ENCODE peak calls at places on chromosomes 1 and 21, in five cellular contexts. One of them, this sample, is unnamed. For H3K36me3 and H3K4me1, the result is how much of the 10 kb centered on the place peaks cover.

GRCh38 chr1:228062812-228063211 is 19.7 kb upstream of the ARF1 start:
- DNase-seq in CD4-positive, CD25-positive, alpha-beta regulatory T cell: no peak
- DNase-seq in Caco-2: no peak
- DNase-seq in mesendoderm: no peak
- DNase-seq in heart right ventricle: no peak
- DNase-seq in this sample: no peak

GRCh38 chr21:34367320-34367935 is 3.6 kb downstream of the KCNE2 start:
- DNase-seq in CD4-positive, CD25-positive, alpha-beta regulatory T cell: peak
- DNase-seq in heart right ventricle: no peak
- DNase-seq in Caco-2: peak
- DNase-seq in mesendoderm: peak
- DNase-seq in this sample: peak

GRCh38 chr1:182829285-182829932 is 9.7 kb upstream of the DHX9 start:
- DNase-seq in Caco-2: no peak
- DNase-seq in CD4-positive, CD25-positive, alpha-beta regulatory T cell: no peak
- DNase-seq in heart right ventricle: no peak
- DNase-seq in mesendoderm: no peak
- DNase-seq in this sample: no peak

GRCh38 chr1:93021539-93022134 is 57.4 kb upstream of the MTF2 start:
- DNase-seq in heart right ventricle: no peak
- DNase-seq in CD4-positive, CD25-positive, alpha-beta regulatory T cell: peak
- DNase-seq in Caco-2: no peak
- DNase-seq in mesendoderm: peak
- DNase-seq in this sample: peak

GRCh38 chr1:1356796-1357401 is 1.5 kb downstream of the MXRA8 start:
- DNase-seq in CD4-positive, CD25-positive, alpha-beta regulatory T cell: no peak
- DNase-seq in heart right ventricle: peak
- DNase-seq in Caco-2: no peak
- DNase-seq in mesendoderm: no peak
- DNase-seq in this sample: no peak

GRCh38 chr1:8137406-8138244 is 111.5 kb upstream of the ERRFI1 start:
- DNase-seq in CD4-positive, CD25-positive, alpha-beta regulatory T cell: no peak
- DNase-seq in Caco-2: no peak
- DNase-seq in heart right ventricle: no peak
- DNase-seq in mesendoderm: no peak
- DNase-seq in this sample: no peak

GRCh38 chr21:36384885-36385232 is 333 bp upstream of the CHAF1B start:
- DNase-seq in CD4-positive, CD25-positive, alpha-beta regulatory T cell: no peak
- DNase-seq in heart right ventricle: no peak
- DNase-seq in Caco-2: no peak
- DNase-seq in mesendoderm: no peak
- DNase-seq in this sample: no peak

GRCh38 chr1:205074084-205074483 is 10.2 kb downstream of the TMEM81 start:
- DNase-seq in heart right ventricle: no peak
- DNase-seq in Caco-2: no peak
- DNase-seq in mesendoderm: no peak
- DNase-seq in CD4-positive, CD25-positive, alpha-beta regulatory T cell: no peak
- DNase-seq in this sample: no peak

GRCh38 chr1:67755160-67755559 is 70.2 kb downstream of the GADD45A start:
- DNase-seq in CD4-positive, CD25-positive, alpha-beta regulatory T cell: no peak
- DNase-seq in mesendoderm: no peak
- DNase-seq in heart right ventricle: no peak
- DNase-seq in Caco-2: no peak
- DNase-seq in this sample: no peak

GRCh38 chr1:21308847-21309652 is 18.8 kb upstream of the ECE1 start:
- DNase-seq in heart right ventricle: no peak
- DNase-seq in CD4-positive, CD25-positive, alpha-beta regulatory T cell: no peak
- DNase-seq in Caco-2: no peak
- DNase-seq in mesendoderm: peak
- DNase-seq in this sample: no peak

GRCh38 chr1:244435562-244436205 is 16.0 kb downstream of the ADSS2 start:
- DNase-seq in CD4-positive, CD25-positive, alpha-beta regulatory T cell: no peak
- DNase-seq in mesendoderm: no peak
- DNase-seq in heart right ventricle: no peak
- DNase-seq in Caco-2: no peak
- DNase-seq in this sample: no peak

GRCh38 chr1:76919123-76919522 is 51.8 kb downstream of the ST6GALNAC5 start:
- DNase-seq in CD4-positive, CD25-positive, alpha-beta regulatory T cell: no peak
- DNase-seq in heart right ventricle: no peak
- DNase-seq in Caco-2: no peak
- DNase-seq in mesendoderm: no peak
- DNase-seq in this sample: no peak

GRCh38 chr1:240712014-240712731 is 100.2 kb upstream of the GREM2 start:
- DNase-seq in CD4-positive, CD25-positive, alpha-beta regulatory T cell: no peak
- DNase-seq in mesendoderm: no peak
- DNase-seq in Caco-2: no peak
- DNase-seq in heart right ventricle: no peak
- DNase-seq in this sample: no peak

GRCh38 chr1:85259866-85260345 is 444 bp upstream of the C1orf52 start:
- DNase-seq in Caco-2: no peak
- DNase-seq in heart right ventricle: no peak
- DNase-seq in mesendoderm: no peak
- DNase-seq in CD4-positive, CD25-positive, alpha-beta regulatory T cell: no peak
- DNase-seq in this sample: no peak

GRCh38 chr1:42164551-42165420 is at the start of gene GUCA2A:
- DNase-seq in Caco-2: peak
- DNase-seq in heart right ventricle: no peak
- DNase-seq in mesendoderm: peak
- DNase-seq in CD4-positive, CD25-positive, alpha-beta regulatory T cell: no peak
- DNase-seq in this sample: no peak

GRCh38 chr1:169511339-169512028 is 25.7 kb upstream of the SLC19A2 start:
- DNase-seq in mesendoderm: no peak
- DNase-seq in Caco-2: no peak
- DNase-seq in CD4-positive, CD25-positive, alpha-beta regulatory T cell: no peak
- DNase-seq in heart right ventricle: no peak
- DNase-seq in this sample: no peak

GRCh38 chr1:161159087-161159914 is at the start of gene USP21:
- DNase-seq in Caco-2: peak
- DNase-seq in heart right ventricle: peak
- DNase-seq in CD4-positive, CD25-positive, alpha-beta regulatory T cell: peak
- DNase-seq in mesendoderm: peak
- DNase-seq in this sample: peak

GRCh38 chr1:59013276-59013927 is 229.6 kb upstream of the JUN start:
- DNase-seq in mesendoderm: peak
- DNase-seq in CD4-positive, CD25-positive, alpha-beta regulatory T cell: no peak
- DNase-seq in Caco-2: no peak
- DNase-seq in heart right ventricle: peak
- DNase-seq in this sample: peak

GRCh38 chr1:39196244-39197215 is 8.0 kb upstream of the MACF1 start:
- DNase-seq in heart right ventricle: no peak
- DNase-seq in mesendoderm: no peak
- DNase-seq in Caco-2: no peak
- DNase-seq in CD4-positive, CD25-positive, alpha-beta regulatory T cell: peak
- DNase-seq in this sample: no peak

GRCh38 chr1:226584164-226584563 is 35.6 kb downstream of the STUM start:
- DNase-seq in heart right ventricle: no peak
- DNase-seq in mesendoderm: no peak
- DNase-seq in CD4-positive, CD25-positive, alpha-beta regulatory T cell: no peak
- DNase-seq in Caco-2: no peak
- DNase-seq in this sample: no peak

GRCh38 chr1:5140962-5141361 is 486.6 kb downstream of the AJAP1 start:
- DNase-seq in CD4-positive, CD25-positive, alpha-beta regulatory T cell: no peak
- DNase-seq in Caco-2: no peak
- DNase-seq in heart right ventricle: no peak
- DNase-seq in mesendoderm: no peak
- DNase-seq in this sample: no peak

GRCh38 chr1:162081316-162081715 is 11.8 kb downstream of the NOS1AP start:
- DNase-seq in heart right ventricle: no peak
- DNase-seq in Caco-2: no peak
- DNase-seq in CD4-positive, CD25-positive, alpha-beta regulatory T cell: no peak
- DNase-seq in mesendoderm: no peak
- DNase-seq in this sample: no peak

DNA sequence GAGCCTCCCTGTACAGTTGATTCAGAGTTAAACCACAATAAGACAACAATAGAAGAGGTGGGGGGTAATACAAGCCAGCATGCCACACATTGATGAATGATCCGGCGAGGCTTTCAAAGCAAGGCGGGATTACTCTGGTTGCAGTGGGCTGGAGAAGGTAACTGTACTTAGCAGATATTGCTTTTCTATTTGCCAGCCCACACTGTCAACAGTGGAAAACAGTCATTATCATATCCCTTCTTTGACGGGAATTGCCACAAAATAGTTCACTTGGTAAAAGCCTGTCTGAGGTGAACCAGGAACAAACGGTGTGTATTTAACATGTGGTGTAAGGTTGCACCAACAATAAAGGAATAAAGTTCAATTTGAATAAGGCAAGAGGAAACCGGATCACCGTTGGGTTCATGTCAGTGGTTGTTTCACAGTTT is 5.8 kb upstream of the KCNJ15 start:
- DNase-seq in mesendoderm: no peak
- DNase-seq in CD4-positive, CD25-positive, alpha-beta regulatory T cell: no peak
- DNase-seq in Caco-2: no peak
- DNase-seq in heart right ventricle: no peak
- DNase-seq in this sample: no peak
- H3K36me3 ChIP-seq in mesendoderm: under half
- H3K36me3 ChIP-seq in CD4-positive, CD25-positive, alpha-beta regulatory T cell: under half
- H3K36me3 ChIP-seq in Caco-2: under half
- H3K36me3 ChIP-seq in heart right ventricle: under half
- H3K36me3 ChIP-seq in this sample: under half

GRCh38 chr1:16149702-16150488 is 6.0 kb downstream of the EPHA2 start:
- DNase-seq in CD4-positive, CD25-positive, alpha-beta regulatory T cell: no peak
- DNase-seq in Caco-2: no peak
- DNase-seq in heart right ventricle: no peak
- DNase-seq in mesendoderm: no peak
- DNase-seq in this sample: no peak

GRCh38 chr1:16147615-16147926 is 8.3 kb downstream of the EPHA2 start:
- DNase-seq in Caco-2: no peak
- DNase-seq in heart right ventricle: no peak
- DNase-seq in mesendoderm: no peak
- DNase-seq in CD4-positive, CD25-positive, alpha-beta regulatory T cell: no peak
- DNase-seq in this sample: no peak

GRCh38 chr1:16150508-16150907 is 5.4 kb downstream of the EPHA2 start:
- DNase-seq in mesendoderm: no peak
- DNase-seq in heart right ventricle: no peak
- DNase-seq in Caco-2: no peak
- DNase-seq in CD4-positive, CD25-positive, alpha-beta regulatory T cell: no peak
- DNase-seq in this sample: no peak

GRCh38 chr1:16148329-16149092 is 7.4 kb downstream of the EPHA2 start:
- DNase-seq in mesendoderm: no peak
- DNase-seq in CD4-positive, CD25-positive, alpha-beta regulatory T cell: no peak
- DNase-seq in Caco-2: no peak
- DNase-seq in heart right ventricle: no peak
- DNase-seq in this sample: no peak

DNA sequence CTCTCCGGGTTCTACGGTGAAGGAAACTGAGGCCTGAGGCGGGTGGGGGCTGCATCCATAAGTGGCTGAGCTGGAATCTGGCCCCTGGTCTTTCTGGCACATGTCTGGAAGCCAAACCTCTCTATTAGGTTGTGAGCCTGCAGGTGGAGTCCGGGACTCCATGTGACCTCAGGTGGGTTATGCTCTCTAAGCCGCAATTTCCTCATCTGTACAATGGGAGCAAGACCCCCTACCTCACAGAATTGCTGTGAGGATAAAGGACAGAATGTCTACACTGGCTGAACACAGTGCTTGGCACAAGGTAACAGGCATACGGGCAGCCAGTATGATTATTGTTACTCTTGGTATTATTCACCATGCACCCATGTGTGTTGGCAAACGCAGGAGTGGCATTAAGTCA is 6.7 kb downstream of the EPHA2 start:
- DNase-seq in heart right ventricle: no peak
- DNase-seq in Caco-2: no peak
- DNase-seq in mesendoderm: no peak
- DNase-seq in CD4-positive, CD25-positive, alpha-beta regulatory T cell: no peak
- DNase-seq in this sample: no peak
- H3K4me1 ChIP-seq in heart right ventricle: half or more
- H3K4me1 ChIP-seq in Caco-2: half or more
- H3K4me1 ChIP-seq in mesendoderm: under half
- H3K4me1 ChIP-seq in CD4-positive, CD25-positive, alpha-beta regulatory T cell: under half
- H3K4me1 ChIP-seq in this sample: under half

GRCh38 chr21:46362946-46363345 is 39.0 kb downstream of the PCNT start:
- DNase-seq in CD4-positive, CD25-positive, alpha-beta regulatory T cell: no peak
- DNase-seq in Caco-2: no peak
- DNase-seq in heart right ventricle: no peak
- DNase-seq in mesendoderm: no peak
- DNase-seq in this sample: no peak

GRCh38 chr21:46357684-46358425 is 33.9 kb downstream of the PCNT start:
- DNase-seq in Caco-2: no peak
- DNase-seq in CD4-positive, CD25-positive, alpha-beta regulatory T cell: no peak
- DNase-seq in mesendoderm: no peak
- DNase-seq in heart right ventricle: no peak
- DNase-seq in this sample: no peak

GRCh38 chr21:46363698-46364097 is 39.7 kb downstream of the PCNT start:
- DNase-seq in heart right ventricle: no peak
- DNase-seq in Caco-2: no peak
- DNase-seq in mesendoderm: no peak
- DNase-seq in CD4-positive, CD25-positive, alpha-beta regulatory T cell: no peak
- DNase-seq in this sample: no peak

GRCh38 chr21:46366091-46366490 is 42.1 kb downstream of the PCNT start:
- DNase-seq in CD4-positive, CD25-positive, alpha-beta regulatory T cell: no peak
- DNase-seq in mesendoderm: no peak
- DNase-seq in heart right ventricle: no peak
- DNase-seq in Caco-2: no peak
- DNase-seq in this sample: no peak

GRCh38 chr21:46361937-46362336 is 38.0 kb downstream of the PCNT start:
- DNase-seq in Caco-2: no peak
- DNase-seq in CD4-positive, CD25-positive, alpha-beta regulatory T cell: no peak
- DNase-seq in heart right ventricle: no peak
- DNase-seq in mesendoderm: no peak
- DNase-seq in this sample: no peak
- H3K36me3 ChIP-seq in Caco-2: under half
- H3K36me3 ChIP-seq in CD4-positive, CD25-positive, alpha-beta regulatory T cell: half or more
- H3K36me3 ChIP-seq in heart right ventricle: under half
- H3K36me3 ChIP-seq in mesendoderm: under half
- H3K36me3 ChIP-seq in this sample: under half

GRCh38 chr1:235875236-235875635 is 8.5 kb upstream of the LYST start:
- DNase-seq in CD4-positive, CD25-positive, alpha-beta regulatory T cell: no peak
- DNase-seq in mesendoderm: no peak
- DNase-seq in Caco-2: no peak
- DNase-seq in heart right ventricle: no peak
- DNase-seq in this sample: no peak

GRCh38 chr1:235874226-235874625 is 7.5 kb upstream of the LYST start:
- DNase-seq in Caco-2: no peak
- DNase-seq in heart right ventricle: no peak
- DNase-seq in CD4-positive, CD25-positive, alpha-beta regulatory T cell: no peak
- DNase-seq in mesendoderm: no peak
- DNase-seq in this sample: no peak

GRCh38 chr1:235876292-235876914 is 9.7 kb upstream of the LYST start:
- DNase-seq in CD4-positive, CD25-positive, alpha-beta regulatory T cell: peak
- DNase-seq in mesendoderm: no peak
- DNase-seq in heart right ventricle: no peak
- DNase-seq in Caco-2: no peak
- DNase-seq in this sample: no peak

GRCh38 chr1:235881930-235882700 is 15.4 kb upstream of the LYST start:
- DNase-seq in Caco-2: no peak
- DNase-seq in mesendoderm: no peak
- DNase-seq in CD4-positive, CD25-positive, alpha-beta regulatory T cell: no peak
- DNase-seq in heart right ventricle: no peak
- DNase-seq in this sample: no peak

GRCh38 chr1:235878082-235878781 is 11.5 kb upstream of the LYST start:
- DNase-seq in Caco-2: no peak
- DNase-seq in heart right ventricle: no peak
- DNase-seq in mesendoderm: no peak
- DNase-seq in CD4-positive, CD25-positive, alpha-beta regulatory T cell: no peak
- DNase-seq in this sample: no peak
- H3K4me1 ChIP-seq in Caco-2: under half
- H3K4me1 ChIP-seq in heart right ventricle: under half
- H3K4me1 ChIP-seq in mesendoderm: under half
- H3K4me1 ChIP-seq in CD4-positive, CD25-positive, alpha-beta regulatory T cell: under half
- H3K4me1 ChIP-seq in this sample: under half

This sample was measured in HAP-1.